ENCODE peak calls at places on chromosome 12, in eight cellular contexts. One of them, this sample, is unnamed.

GRCh38 chr12:40907115-40907521 is 214.9 kb downstream of the CNTN1 start:
- DNase-seq in fibroblast of lung: peak; percentile 46
- DNase-seq in tibial artery: no peak
- DNase-seq in A549: peak; percentile 75
- DNase-seq in mucosa of descending colon: no peak
- DNase-seq in transverse colon: no peak
- DNase-seq in thyroid gland: no peak
- DNase-seq in GM12865: peak; percentile 55
- DNase-seq in this sample: no peak

GRCh38 chr12:68557011-68557715 is 53.5 kb upstream of the RAP1B start:
- DNase-seq in fibroblast of lung: peak; percentile 95
- DNase-seq in tibial artery: no peak
- DNase-seq in A549: peak; percentile 20
- DNase-seq in mucosa of descending colon: no peak
- DNase-seq in transverse colon: no peak
- DNase-seq in thyroid gland: no peak
- DNase-seq in GM12865: no peak
- DNase-seq in this sample: no peak

GRCh38 chr12:94289551-94290312 is 141.4 kb downstream of the PLXNC1 start:
- DNase-seq in fibroblast of lung: peak; percentile 82
- DNase-seq in tibial artery: peak; percentile 35
- DNase-seq in A549: no peak
- DNase-seq in mucosa of descending colon: no peak
- DNase-seq in transverse colon: no peak
- DNase-seq in thyroid gland: peak; percentile 75
- DNase-seq in GM12865: no peak
- DNase-seq in this sample: no peak

GRCh38 chr12:31029916-31030562 is 43.6 kb upstream of the DDX11 start:
- DNase-seq in fibroblast of lung: no peak
- DNase-seq in tibial artery: no peak
- DNase-seq in A549: no peak
- DNase-seq in mucosa of descending colon: no peak
- DNase-seq in transverse colon: no peak
- DNase-seq in thyroid gland: peak; percentile 79
- DNase-seq in GM12865: no peak
- DNase-seq in this sample: no peak

GRCh38 chr12:27870939-27871338 is 90.9 kb upstream of the MANSC4 start:
- DNase-seq in fibroblast of lung: peak; percentile 92
- DNase-seq in tibial artery: no peak
- DNase-seq in A549: no peak
- DNase-seq in mucosa of descending colon: no peak
- DNase-seq in transverse colon: no peak
- DNase-seq in thyroid gland: no peak
- DNase-seq in GM12865: no peak
- DNase-seq in this sample: no peak

GRCh38 chr12:3753549-3754284 is 808 bp upstream of the CRACR2A start:
- DNase-seq in fibroblast of lung: no peak
- DNase-seq in tibial artery: peak; percentile 25
- DNase-seq in A549: no peak
- DNase-seq in mucosa of descending colon: peak; percentile 49
- DNase-seq in transverse colon: no peak
- DNase-seq in thyroid gland: no peak
- DNase-seq in GM12865: peak; percentile 21
- DNase-seq in this sample: no peak

GRCh38 chr12:88691811-88692210 is 111.5 kb upstream of the KITLG start:
- DNase-seq in fibroblast of lung: no peak
- DNase-seq in tibial artery: no peak
- DNase-seq in A549: no peak
- DNase-seq in mucosa of descending colon: no peak
- DNase-seq in transverse colon: no peak
- DNase-seq in thyroid gland: no peak
- DNase-seq in GM12865: no peak
- DNase-seq in this sample: no peak

GRCh38 chr12:26895672-26896071 is 42.1 kb downstream of the INTS13 start:
- DNase-seq in fibroblast of lung: no peak
- DNase-seq in tibial artery: no peak
- DNase-seq in A549: no peak
- DNase-seq in mucosa of descending colon: no peak
- DNase-seq in transverse colon: no peak
- DNase-seq in thyroid gland: no peak
- DNase-seq in GM12865: no peak
- DNase-seq in this sample: no peak

GRCh38 chr12:121025442-121026226 is 9.3 kb upstream of the C12orf43 start:
- DNase-seq in fibroblast of lung: no peak
- DNase-seq in tibial artery: no peak
- DNase-seq in A549: peak; percentile 69
- DNase-seq in mucosa of descending colon: peak; percentile 83
- DNase-seq in transverse colon: peak; percentile 85
- DNase-seq in thyroid gland: no peak
- DNase-seq in GM12865: no peak
- DNase-seq in this sample: no peak

GRCh38 chr12:98745578-98746391 is 100.7 kb downstream of the APAF1 start:
- DNase-seq in fibroblast of lung: no peak
- DNase-seq in tibial artery: no peak
- DNase-seq in A549: no peak
- DNase-seq in mucosa of descending colon: no peak
- DNase-seq in transverse colon: no peak
- DNase-seq in thyroid gland: peak; percentile 16
- DNase-seq in GM12865: peak; percentile 9
- DNase-seq in this sample: peak; percentile 48

GRCh38 chr12:14885718-14886201 is at the start of gene MGP:
- DNase-seq in fibroblast of lung: peak; percentile 89
- DNase-seq in tibial artery: peak; percentile 81
- DNase-seq in A549: no peak
- DNase-seq in mucosa of descending colon: peak; percentile 25
- DNase-seq in transverse colon: peak; percentile 29
- DNase-seq in thyroid gland: peak; percentile 36
- DNase-seq in GM12865: no peak
- DNase-seq in this sample: no peak

GRCh38 chr12:125092872-125093680 is 27.8 kb downstream of the AACS start:
- DNase-seq in fibroblast of lung: peak; percentile 59
- DNase-seq in tibial artery: no peak
- DNase-seq in A549: peak; percentile 63
- DNase-seq in mucosa of descending colon: peak; percentile 72
- DNase-seq in transverse colon: peak; percentile 62
- DNase-seq in thyroid gland: no peak
- DNase-seq in GM12865: no peak
- DNase-seq in this sample: peak; percentile 40

GRCh38 chr12:92558241-92558773 is 144.5 kb upstream of the PLEKHG7 start:
- DNase-seq in fibroblast of lung: no peak
- DNase-seq in tibial artery: no peak
- DNase-seq in A549: no peak
- DNase-seq in mucosa of descending colon: no peak
- DNase-seq in transverse colon: no peak
- DNase-seq in thyroid gland: no peak
- DNase-seq in GM12865: no peak
- DNase-seq in this sample: no peak

GRCh38 chr12:8698132-8698829 is 490 bp downstream of the RIMKLB start:
- DNase-seq in fibroblast of lung: peak; percentile 55
- DNase-seq in tibial artery: peak; percentile 74
- DNase-seq in A549: peak; percentile 60
- DNase-seq in mucosa of descending colon: peak; percentile 56
- DNase-seq in transverse colon: peak; percentile 63
- DNase-seq in thyroid gland: peak; percentile 71
- DNase-seq in GM12865: peak; percentile 59
- DNase-seq in this sample: peak; percentile 60

GRCh38 chr12:47903927-47904646 is 707 bp downstream of the VDR start:
- DNase-seq in fibroblast of lung: peak; percentile 89
- DNase-seq in tibial artery: peak; percentile 80
- DNase-seq in A549: peak; percentile 25
- DNase-seq in mucosa of descending colon: peak; percentile 71
- DNase-seq in transverse colon: peak; percentile 73
- DNase-seq in thyroid gland: peak; percentile 39
- DNase-seq in GM12865: peak; percentile 42
- DNase-seq in this sample: no peak

GRCh38 chr12:120677765-120678473 is 9.0 kb upstream of the MLEC start:
- DNase-seq in fibroblast of lung: peak; percentile 13
- DNase-seq in tibial artery: no peak
- DNase-seq in A549: peak; percentile 58
- DNase-seq in mucosa of descending colon: no peak
- DNase-seq in transverse colon: no peak
- DNase-seq in thyroid gland: no peak
- DNase-seq in GM12865: peak; percentile 87
- DNase-seq in this sample: no peak

GRCh38 chr12:120365675-120366340 is 3.2 kb downstream of the MSI1 start:
- DNase-seq in fibroblast of lung: no peak
- DNase-seq in tibial artery: no peak
- DNase-seq in A549: no peak
- DNase-seq in mucosa of descending colon: peak; percentile 73
- DNase-seq in transverse colon: peak; percentile 76
- DNase-seq in thyroid gland: peak; percentile 60
- DNase-seq in GM12865: no peak
- DNase-seq in this sample: no peak

GRCh38 chr12:1863823-1864222 is 43.5 kb downstream of the LRTM2 start:
- DNase-seq in fibroblast of lung: no peak
- DNase-seq in tibial artery: no peak
- DNase-seq in A549: no peak
- DNase-seq in mucosa of descending colon: no peak
- DNase-seq in transverse colon: no peak
- DNase-seq in thyroid gland: no peak
- DNase-seq in GM12865: no peak
- DNase-seq in this sample: peak; percentile 5

GRCh38 chr12:116538076-116538591 is 21.0 kb upstream of the MAP1LC3B2 start:
- DNase-seq in fibroblast of lung: no peak
- DNase-seq in tibial artery: no peak
- DNase-seq in A549: no peak
- DNase-seq in mucosa of descending colon: no peak
- DNase-seq in transverse colon: no peak
- DNase-seq in thyroid gland: no peak
- DNase-seq in GM12865: peak; percentile 83
- DNase-seq in this sample: no peak

GRCh38 chr12:105315726-105316125 is 14.8 kb upstream of the C12orf75 start:
- DNase-seq in fibroblast of lung: no peak
- DNase-seq in tibial artery: no peak
- DNase-seq in A549: no peak
- DNase-seq in mucosa of descending colon: peak; percentile 23
- DNase-seq in transverse colon: peak; percentile 17
- DNase-seq in thyroid gland: no peak
- DNase-seq in GM12865: no peak
- DNase-seq in this sample: no peak

GRCh38 chr12:79927772-79928474 is 7.0 kb downstream of the PPP1R12A start:
- DNase-seq in fibroblast of lung: peak; percentile 61
- DNase-seq in tibial artery: no peak
- DNase-seq in A549: no peak
- DNase-seq in mucosa of descending colon: peak; percentile 12
- DNase-seq in transverse colon: no peak
- DNase-seq in thyroid gland: no peak
- DNase-seq in GM12865: peak; percentile 81
- DNase-seq in this sample: no peak

GRCh38 chr12:124361074-124361965 is 66.4 kb downstream of the RFLNA start:
- DNase-seq in fibroblast of lung: no peak
- DNase-seq in tibial artery: no peak
- DNase-seq in A549: no peak
- DNase-seq in mucosa of descending colon: peak; percentile 57
- DNase-seq in transverse colon: peak; percentile 54
- DNase-seq in thyroid gland: no peak
- DNase-seq in GM12865: no peak
- DNase-seq in this sample: no peak

GRCh38 chr12:19398376-19399363 is 40.6 kb upstream of the AEBP2 start:
- DNase-seq in fibroblast of lung: no peak
- DNase-seq in tibial artery: no peak
- DNase-seq in A549: no peak
- DNase-seq in mucosa of descending colon: no peak
- DNase-seq in transverse colon: no peak
- DNase-seq in thyroid gland: no peak
- DNase-seq in GM12865: no peak
- DNase-seq in this sample: no peak

DNA sequence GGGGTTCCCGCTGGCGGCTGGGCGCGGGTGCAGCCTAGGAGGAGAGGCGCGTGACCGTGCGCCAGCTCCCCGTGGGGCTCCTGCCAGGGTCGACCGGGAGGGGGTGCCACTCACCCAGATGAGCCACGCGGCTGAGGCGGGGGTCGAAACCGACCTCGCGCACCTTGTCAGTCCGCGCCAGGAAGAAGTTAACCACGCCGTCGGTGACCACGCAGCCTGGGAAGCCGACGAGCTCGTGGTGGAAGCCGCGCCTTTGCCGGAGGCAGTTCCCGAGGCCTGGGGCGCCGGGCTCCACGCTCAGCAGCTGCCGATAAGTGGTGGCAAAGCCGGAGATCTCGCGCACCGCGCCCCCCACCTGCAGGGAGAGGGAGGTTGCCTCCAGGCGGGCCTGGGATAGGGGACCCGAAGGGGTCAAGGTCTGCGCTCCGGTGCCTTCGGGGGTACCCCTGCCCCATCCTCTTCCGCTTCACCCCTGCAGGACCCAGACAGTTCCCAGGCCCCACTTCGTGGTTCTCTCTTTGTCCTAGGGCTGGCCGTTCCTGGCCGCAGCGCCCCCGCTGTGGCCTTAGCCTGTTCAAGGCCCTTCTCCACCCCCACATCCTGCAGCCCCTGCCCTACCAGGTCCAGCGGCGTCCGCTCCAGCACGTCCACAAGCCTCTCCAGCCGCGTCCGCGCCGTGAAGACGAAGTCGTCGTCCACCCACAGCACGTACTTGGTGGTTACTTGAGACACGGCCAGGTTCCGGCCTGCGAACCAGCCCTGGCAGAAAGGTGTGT is 5.3 kb downstream of the B4GALNT1 start:
- DNase-seq in fibroblast of lung: no peak
- DNase-seq in tibial artery: no peak
- DNase-seq in A549: no peak
- DNase-seq in mucosa of descending colon: no peak
- DNase-seq in transverse colon: no peak
- DNase-seq in thyroid gland: no peak
- DNase-seq in GM12865: no peak
- DNase-seq in this sample: peak; percentile 45
- TF ChIP-seq CTCF in fibroblast of lung: no peak
- TF ChIP-seq CTCF in tibial artery: no peak
- TF ChIP-seq CTCF in A549: no peak
- TF ChIP-seq CTCF in mucosa of descending colon: no peak
- TF ChIP-seq CTCF in transverse colon: no peak
- TF ChIP-seq CTCF in thyroid gland: no peak
- TF ChIP-seq CTCF in GM12865: no peak
- TF ChIP-seq CTCF in this sample: no peak

GRCh38 chr12:51517800-51518199 is 73.2 kb upstream of the SCN8A start:
- DNase-seq in fibroblast of lung: no peak
- DNase-seq in tibial artery: no peak
- DNase-seq in A549: no peak
- DNase-seq in mucosa of descending colon: no peak
- DNase-seq in transverse colon: no peak
- DNase-seq in thyroid gland: no peak
- DNase-seq in GM12865: no peak
- DNase-seq in this sample: no peak
- TF ChIP-seq CTCF in fibroblast of lung: no peak
- TF ChIP-seq CTCF in tibial artery: no peak
- TF ChIP-seq CTCF in A549: no peak
- TF ChIP-seq CTCF in mucosa of descending colon: no peak
- TF ChIP-seq CTCF in transverse colon: no peak
- TF ChIP-seq CTCF in thyroid gland: no peak
- TF ChIP-seq CTCF in GM12865: no peak
- TF ChIP-seq CTCF in this sample: no peak

GRCh38 chr12:20946732-20947131 is 136.2 kb downstream of the SLCO1B3 start:
- DNase-seq in fibroblast of lung: peak; percentile 1
- DNase-seq in tibial artery: no peak
- DNase-seq in A549: peak; percentile 51
- DNase-seq in mucosa of descending colon: peak; percentile 62
- DNase-seq in transverse colon: no peak
- DNase-seq in thyroid gland: no peak
- DNase-seq in GM12865: peak; percentile 59
- DNase-seq in this sample: peak; percentile 42
- TF ChIP-seq CTCF in fibroblast of lung: peak; percentile 18
- TF ChIP-seq CTCF in tibial artery: peak; percentile 36
- TF ChIP-seq CTCF in A549: peak; percentile 42
- TF ChIP-seq CTCF in mucosa of descending colon: no peak
- TF ChIP-seq CTCF in transverse colon: peak; percentile 41
- TF ChIP-seq CTCF in thyroid gland: no peak
- TF ChIP-seq CTCF in GM12865: peak; percentile 58
- TF ChIP-seq CTCF in this sample: peak; percentile 83

GRCh38 chr12:65282840-65283239 is 4.4 kb downstream of the MSRB3 start:
- DNase-seq in fibroblast of lung: no peak
- DNase-seq in tibial artery: no peak
- DNase-seq in A549: no peak
- DNase-seq in mucosa of descending colon: no peak
- DNase-seq in transverse colon: no peak
- DNase-seq in thyroid gland: no peak
- DNase-seq in GM12865: no peak
- DNase-seq in this sample: no peak
- TF ChIP-seq CTCF in fibroblast of lung: peak; percentile 11
- TF ChIP-seq CTCF in tibial artery: no peak
- TF ChIP-seq CTCF in A549: no peak
- TF ChIP-seq CTCF in mucosa of descending colon: no peak
- TF ChIP-seq CTCF in transverse colon: no peak
- TF ChIP-seq CTCF in thyroid gland: no peak
- TF ChIP-seq CTCF in GM12865: no peak
- TF ChIP-seq CTCF in this sample: no peak